ENCODE peak calls at places on chromosome 12, in seven cellular contexts. P is CD4-positive, CD25-positive, alpha-beta regulatory T cell; D is brain microvascular endothelial cell; G is astrocyte of the cerebellum; T is OCI-LY7; H is neural progenitor cell; R is AG10803. A is an unnamed sample.

GRCh38 chr12:31929140-31929526 is 30.1 kb upstream of the RESF1 start:
- DNase-seq in P (peak), D (no peak), G (no peak), T (no peak), H (no peak), R (no peak), A (no peak)

GRCh38 chr12:48988030-48988649 is 10.0 kb downstream of the WNT1 start:
- DNase-seq in P (peak), D (peak), G (no peak), T (peak), H (peak), R (no peak), A (no peak)

GRCh38 chr12:47107446-47107845 is 27.7 kb upstream of the AMIGO2 start:
- DNase-seq in P (no peak), D (no peak), G (no peak), T (no peak), H (no peak), R (no peak), A (no peak)

GRCh38 chr12:7460375-7461259 is 16.7 kb upstream of the CD163L1 start:
- DNase-seq in P (peak), D (peak), G (peak), T (peak), H (peak), R (peak), A (no peak)

GRCh38 chr12:131132118-131132892 is 178.6 kb downstream of the ADGRD1 start:
- DNase-seq in P (peak), D (peak), G (no peak), T (peak), H (peak), R (peak), A (no peak)

GRCh38 chr12:64099430-64099829 is 122.7 kb downstream of the KICS2 start:
- DNase-seq in P (no peak), D (peak), G (peak), T (no peak), H (no peak), R (peak), A (peak)

GRCh38 chr12:120462099-120462640 is 7.4 kb downstream of the SRSF9 start:
- DNase-seq in P (no peak), D (no peak), G (no peak), T (no peak), H (no peak), R (no peak), A (no peak)

GRCh38 chr12:10369557-10370150 is 20.2 kb downstream of the KLRK1 start:
- DNase-seq in P (no peak), D (no peak), G (no peak), T (no peak), H (no peak), R (no peak), A (no peak)

GRCh38 chr12:57133013-57133569 is 4.8 kb downstream of the LRP1 start:
- DNase-seq in P (no peak), D (peak), G (no peak), T (no peak), H (peak), R (peak), A (no peak)

GRCh38 chr12:95487024-95487423 is 13.1 kb downstream of the METAP2 start:
- DNase-seq in P (no peak), D (no peak), G (no peak), T (no peak), H (no peak), R (peak), A (no peak)

GRCh38 chr12:168763-169525 is 45.0 kb downstream of the SLC6A12 start:
- DNase-seq in P (no peak), D (no peak), G (no peak), T (no peak), H (no peak), R (no peak), A (no peak)

GRCh38 chr12:122959566-122960192 is 6.6 kb downstream of the ABCB9 start:
- DNase-seq in P (no peak), D (no peak), G (no peak), T (no peak), H (no peak), R (no peak), A (no peak)

GRCh38 chr12:94157891-94158495 is 9.6 kb downstream of the PLXNC1 start:
- DNase-seq in P (no peak), D (no peak), G (no peak), T (peak), H (no peak), R (no peak), A (no peak)

GRCh38 chr12:56032006-56032405 is 9.7 kb upstream of the RPS26 start:
- DNase-seq in P (peak), D (no peak), G (no peak), T (no peak), H (no peak), R (no peak), A (no peak)

GRCh38 chr12:119115296-119115905 is 63.3 kb upstream of the HSPB8 start:
- DNase-seq in P (peak), D (peak), G (peak), T (peak), H (peak), R (peak), A (no peak)

GRCh38 chr12:49947593-49948226 is 2.8 kb upstream of the AQP2 start:
- DNase-seq in P (no peak), D (no peak), G (no peak), T (no peak), H (no peak), R (no peak), A (no peak)

GRCh38 chr12:7130791-7131501 is 775 bp downstream of the CLSTN3 start:
- DNase-seq in P (peak), D (no peak), G (no peak), T (peak), H (peak), R (peak), A (no peak)

GRCh38 chr12:102702447-102703114 is 214.5 kb downstream of the PAH start:
- DNase-seq in P (peak), D (peak), G (peak), T (peak), H (peak), R (peak), A (peak)

GRCh38 chr12:128861226-128862016 is 8.1 kb downstream of the GLT1D1 start:
- DNase-seq in P (no peak), D (no peak), G (no peak), T (no peak), H (no peak), R (no peak), A (no peak)

GRCh38 chr12:3743803-3744202 is 9.1 kb downstream of the CRACR2A start:
- DNase-seq in P (no peak), D (peak), G (no peak), T (no peak), H (no peak), R (peak), A (no peak)

GRCh38 chr12:52152905-52153317 is 38.9 kb downstream of the KRT80 start:
- DNase-seq in P (no peak), D (no peak), G (no peak), T (no peak), H (no peak), R (no peak), A (no peak)

GRCh38 chr12:69512820-69513219 is 42.6 kb downstream of the FRS2 start:
- DNase-seq in P (no peak), D (no peak), G (no peak), T (no peak), H (no peak), R (no peak), A (no peak)

GRCh38 chr12:31736472-31736871 is 7.7 kb upstream of the AMN1 start:
- DNase-seq in P (peak), D (peak), G (no peak), T (no peak), H (no peak), R (peak), A (no peak)

GRCh38 chr12:69027411-69027811 is 94.4 kb upstream of the CPM start:
- DNase-seq in P (no peak), D (peak), G (no peak), T (no peak), H (no peak), R (peak), A (no peak)

GRCh38 chr12:120301962-120302815 is at the start of gene SIRT4:
- DNase-seq in P (peak), D (peak), G (peak), T (peak), H (peak), R (peak), A (peak)

GRCh38 chr12:72269491-72269890 is 2.7 kb upstream of the TRHDE start:
- DNase-seq in P (no peak), D (no peak), G (no peak), T (no peak), H (no peak), R (no peak), A (no peak)

GRCh38 chr12:19227190-19227879 is 97.8 kb downstream of the PLEKHA5 start:
- DNase-seq in P (no peak), D (no peak), G (no peak), T (no peak), H (peak), R (no peak), A (no peak)

GRCh38 chr12:76627346-76628135 is 68.0 kb upstream of the OSBPL8 start:
- DNase-seq in P (no peak), D (no peak), G (no peak), T (no peak), H (no peak), R (peak), A (no peak)

GRCh38 chr12:13463189-13463588 is 266.7 kb downstream of the EMP1 start:
- DNase-seq in P (no peak), D (no peak), G (no peak), T (no peak), H (no peak), R (no peak), A (no peak)

GRCh38 chr12:78671295-78671694 is 193.3 kb upstream of the SYT1 start:
- DNase-seq in P (no peak), D (peak), G (peak), T (no peak), H (no peak), R (peak), A (peak)

GRCh38 chr12:92593734-92594402 is 108.9 kb upstream of the PLEKHG7 start:
- DNase-seq in P (peak), D (peak), G (no peak), T (peak), H (no peak), R (peak), A (peak)

GRCh38 chr12:68240079-68240478 is 13.3 kb downstream of the IL22 start:
- DNase-seq in P (no peak), D (peak), G (no peak), T (no peak), H (no peak), R (peak), A (peak)

GRCh38 chr12:66107451-66107915 is 23.1 kb downstream of the LLPH start:
- DNase-seq in P (peak), D (peak), G (peak), T (peak), H (peak), R (peak), A (peak)

GRCh38 chr12:107317751-107318553 is 224.6 kb upstream of the CRY1 start:
- DNase-seq in P (peak), D (peak), G (peak), T (no peak), H (peak), R (peak), A (peak)

GRCh38 chr12:5435161-5435560 is 3.3 kb downstream of the NTF3 start:
- DNase-seq in P (no peak), D (no peak), G (no peak), T (no peak), H (no peak), R (peak), A (no peak)

GRCh38 chr12:15688202-15688736 is 100.9 kb downstream of the EPS8 start:
- DNase-seq in P (peak), D (peak), G (no peak), T (no peak), H (no peak), R (no peak), A (no peak)

GRCh38 chr12:98618952-98619351 is 25.5 kb downstream of the SLC25A3 start:
- DNase-seq in P (no peak), D (no peak), G (no peak), T (no peak), H (no peak), R (peak), A (peak)

GRCh38 chr12:31897791-31898503 is 61.3 kb upstream of the RESF1 start:
- DNase-seq in P (no peak), D (peak), G (no peak), T (peak), H (peak), R (no peak), A (no peak)

GRCh38 chr12:19972325-19973288 is 395.7 kb upstream of the PDE3A start:
- DNase-seq in P (no peak), D (peak), G (no peak), T (no peak), H (no peak), R (no peak), A (no peak)

GRCh38 chr12:93199831-93200236 is 177.9 kb upstream of the NUDT4 start:
- DNase-seq in P (no peak), D (peak), G (no peak), T (no peak), H (no peak), R (no peak), A (no peak)

DNA sequence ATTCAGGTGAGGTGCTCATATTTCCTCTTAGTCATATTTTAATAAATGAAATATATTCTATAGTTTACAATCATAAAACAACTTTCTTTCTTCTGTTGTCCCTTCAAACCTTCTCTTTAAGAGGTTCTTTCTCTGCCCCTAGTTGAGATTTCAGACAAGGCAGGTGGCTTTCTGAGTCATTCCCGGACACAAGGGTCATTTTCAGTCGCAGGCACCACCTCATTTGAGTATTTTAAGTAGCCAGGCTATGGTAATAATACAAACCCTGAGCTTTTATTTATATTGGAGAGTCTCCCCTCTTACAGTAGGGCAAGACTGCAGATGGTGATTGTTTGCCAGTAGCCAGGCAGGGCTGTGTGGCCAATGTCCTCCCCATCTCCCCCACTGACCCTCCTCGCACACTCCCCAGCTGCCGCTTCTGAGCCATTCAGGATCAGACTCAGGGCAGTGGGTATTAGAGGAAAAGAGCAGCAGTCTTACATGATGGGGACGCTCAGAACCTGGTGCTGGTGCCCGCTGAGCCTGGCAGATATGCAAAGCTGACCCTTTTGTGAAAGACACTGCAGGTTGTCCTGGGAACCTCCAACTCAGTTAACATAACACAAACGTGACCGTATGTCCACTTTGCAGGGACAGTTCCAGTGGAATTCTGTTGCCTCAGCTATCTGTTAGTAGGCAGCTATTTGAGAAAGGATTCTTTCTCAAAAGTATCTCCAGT is 101.1 kb upstream of the BCL2L14 start:
- DNase-seq in P (no peak), D (no peak), G (no peak), T (no peak), H (peak), R (no peak), A (no peak)
- H3K4me3 ChIP-seq in P (no peak), D (no peak), G (no peak), T (no peak), H (no peak), R (no peak), A (no peak)

GRCh38 chr12:113474635-113475436 is 3.2 kb upstream of the LHX5 start:
- DNase-seq in P (no peak), D (no peak), G (no peak), T (no peak), H (peak), R (no peak), A (no peak)
- H3K4me3 ChIP-seq in P (no peak), D (no peak), G (no peak), T (no peak), H (peak), R (no peak), A (no peak)

GRCh38 chr12:108567974-108568652 is 5.7 kb downstream of the ISCU start:
- DNase-seq in P (no peak), D (no peak), G (no peak), T (peak), H (no peak), R (no peak), A (no peak)
- H3K4me3 ChIP-seq in P (peak), D (no peak), G (no peak), T (peak), H (no peak), R (no peak), A (no peak)

GRCh38 chr12:109995703-109996482 is at the start of gene GIT2:
- DNase-seq in P (peak), D (peak), G (peak), T (peak), H (peak), R (peak), A (peak)
- H3K4me3 ChIP-seq in P (peak), D (peak), G (peak), T (peak), H (peak), R (peak), A (peak)

GRCh38 chr12:53980448-53981388 is 4.2 kb upstream of the HOXC10 start:
- DNase-seq in P (no peak), D (no peak), G (no peak), T (no peak), H (no peak), R (no peak), A (no peak)
- H3K4me3 ChIP-seq in P (no peak), D (no peak), G (no peak), T (no peak), H (no peak), R (peak), A (peak)

DNA sequence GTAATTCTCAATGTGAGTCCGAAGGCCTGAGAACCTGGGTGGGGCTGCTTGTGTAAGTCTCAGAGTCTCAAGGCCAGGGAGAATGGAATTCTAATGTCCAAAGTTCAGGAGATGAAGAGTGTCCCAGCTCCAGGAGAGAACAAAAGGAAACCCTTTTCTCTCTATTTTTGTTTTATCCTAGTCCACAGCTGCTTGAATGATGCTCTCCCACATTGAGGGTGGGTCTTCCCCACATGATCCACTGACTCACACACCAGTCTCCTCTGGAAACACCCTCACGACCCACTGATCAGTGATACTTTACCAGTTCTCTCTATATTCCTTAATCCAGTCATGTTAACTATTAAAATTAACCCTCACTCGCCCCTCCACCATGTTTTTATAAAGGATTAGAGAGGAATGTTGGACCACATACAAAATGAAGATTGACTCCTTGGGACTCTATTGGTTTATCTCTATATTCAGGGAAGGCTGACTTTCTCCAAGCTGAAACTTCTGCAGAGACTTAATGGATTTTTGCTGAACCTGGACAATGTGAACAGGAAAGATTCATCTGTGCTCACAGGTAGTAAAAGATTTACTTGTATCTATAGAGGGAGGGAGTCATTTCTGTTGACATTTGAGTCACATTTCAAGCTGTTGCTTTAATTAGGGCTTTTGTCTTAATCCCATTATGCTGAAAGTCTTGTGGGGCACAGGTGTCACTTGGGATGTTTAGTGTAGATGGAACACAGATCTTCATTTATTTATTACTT is 1061.0 kb upstream of the TMEM132C start:
- DNase-seq in P (no peak), D (no peak), G (no peak), T (no peak), H (no peak), R (no peak), A (no peak)
- H3K4me3 ChIP-seq in P (no peak), D (no peak), G (no peak), T (no peak), H (no peak), R (no peak), A (no peak)

GRCh38 chr12:113880993-113881392 is 85.1 kb downstream of the RBM19 start:
- DNase-seq in P (no peak), D (no peak), G (no peak), T (no peak), H (no peak), R (no peak), A (no peak)

GRCh38 chr12:113881588-113881987 is 84.5 kb downstream of the RBM19 start:
- DNase-seq in P (no peak), D (no peak), G (no peak), T (no peak), H (no peak), R (peak), A (no peak)

GRCh38 chr12:113884392-113884791 is 81.7 kb downstream of the RBM19 start:
- DNase-seq in P (no peak), D (no peak), G (no peak), T (no peak), H (no peak), R (no peak), A (no peak)

GRCh38 chr12:113880337-113880736 is 85.8 kb downstream of the RBM19 start:
- DNase-seq in P (no peak), D (no peak), G (no peak), T (no peak), H (no peak), R (no peak), A (no peak)

DNA sequence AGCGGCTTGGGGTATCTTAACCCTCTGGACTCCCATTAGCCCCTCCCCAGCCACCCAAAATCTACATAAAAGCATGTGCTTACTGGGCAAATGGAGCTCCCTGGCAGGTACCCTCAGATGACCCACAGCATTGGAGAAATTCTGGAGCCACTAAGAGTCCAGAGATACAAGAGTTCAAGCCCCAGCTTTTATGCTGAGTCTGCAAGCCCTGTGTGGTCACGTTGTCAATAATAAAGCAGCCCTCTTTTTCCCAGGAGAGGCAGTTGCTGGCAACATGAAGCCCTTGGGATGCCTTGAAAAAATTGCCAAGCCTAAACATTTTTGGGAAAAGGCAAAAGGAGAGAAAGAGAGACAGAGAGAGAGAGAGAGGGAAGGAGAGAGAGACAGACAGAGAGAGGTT is 83.4 kb downstream of the RBM19 start:
- DNase-seq in P (no peak), D (no peak), G (no peak), T (no peak), H (no peak), R (no peak), A (no peak)
- H3K4me3 ChIP-seq in P (no peak), D (no peak), G (no peak), T (no peak), H (no peak), R (no peak), A (no peak)